ENCODE peak calls at places on chromosomes 12 and 14, in seven cellular contexts. T is Right ventricle myocardium inferior, V is GM03348, U is HFFc6, J is astrocyte of the spinal cord, Z is iPS-NIHi11, B is HFF-Myc. M is an unnamed sample.

GRCh38 chr12:85872497-85873091 is 1.5 kb upstream of the NTS start:
- DNase-seq in U (peak), B (peak), T (no peak), J (peak), Z (peak), V (peak), M (no peak)

GRCh38 chr14:101017806-101018560 is 114.5 kb upstream of the RTL1 start:
- DNase-seq in B (no peak), U (no peak), T (no peak), V (no peak), J (no peak), Z (no peak), M (peak)

GRCh38 chr14:74917646-74918081 is 5.4 kb downstream of the RPS6KL1 start:
- DNase-seq in B (no peak), V (no peak), U (no peak), Z (no peak), T (peak), J (no peak), M (no peak)

GRCh38 chr12:51717325-51717925 is 126.4 kb downstream of the SCN8A start:
- DNase-seq in J (no peak), B (no peak), Z (no peak), T (no peak), U (peak), V (no peak), M (no peak)

GRCh38 chr14:68857671-68858070 is 64.8 kb upstream of the ZFP36L1 start:
- DNase-seq in Z (no peak), V (no peak), J (no peak), U (no peak), B (no peak), T (no peak), M (no peak)

GRCh38 chr14:92635031-92635430 is 113.4 kb downstream of the LGMN start:
- DNase-seq in U (no peak), B (no peak), V (no peak), Z (no peak), T (no peak), J (no peak), M (peak)

GRCh38 chr12:47808049-47808448 is 11.7 kb downstream of the HDAC7 start:
- DNase-seq in T (no peak), J (peak), Z (no peak), U (peak), B (no peak), V (peak), M (peak)

GRCh38 chr14:99270491-99271287 is 1.3 kb downstream of the BCL11B start:
- DNase-seq in U (no peak), B (no peak), V (peak), T (no peak), Z (peak), J (no peak), M (no peak)

GRCh38 chr12:23561536-23561935 is 387.9 kb downstream of the SOX5 start:
- DNase-seq in B (no peak), Z (no peak), T (no peak), V (no peak), J (no peak), U (no peak), M (no peak)

GRCh38 chr14:54722791-54723432 is 156.0 kb downstream of the SAMD4A start:
- DNase-seq in U (no peak), B (no peak), Z (no peak), J (peak), T (no peak), V (no peak), M (no peak)

GRCh38 chr12:78149459-78149858 is 318.8 kb downstream of the NAV3 start:
- DNase-seq in U (no peak), Z (no peak), T (no peak), J (no peak), V (no peak), B (no peak), M (no peak)

GRCh38 chr12:64583395-64584172 is 26.7 kb upstream of the RASSF3 start:
- DNase-seq in U (no peak), V (peak), T (no peak), J (no peak), Z (no peak), B (peak), M (no peak)

GRCh38 chr12:122951979-122952892 is 14.0 kb downstream of the ABCB9 start:
- DNase-seq in T (peak), V (peak), Z (peak), U (peak), J (peak), B (no peak), M (peak)

GRCh38 chr12:119444462-119445044 is 110.0 kb downstream of the CCDC60 start:
- DNase-seq in V (peak), U (peak), T (no peak), J (peak), Z (peak), B (no peak), M (no peak)

GRCh38 chr12:104546575-104546974 is 89.8 kb downstream of the CHST11 start:
- DNase-seq in Z (no peak), B (no peak), T (no peak), V (no peak), J (no peak), U (no peak), M (no peak)

GRCh38 chr12:57887631-57888406 is 41.3 kb upstream of the CTDSP2 start:
- DNase-seq in V (peak), J (peak), Z (no peak), T (no peak), U (peak), B (no peak), M (no peak)

GRCh38 chr12:99235381-99235780 is 412.2 kb upstream of the GARIN6 start:
- DNase-seq in U (no peak), B (no peak), V (no peak), T (no peak), J (no peak), Z (no peak), M (no peak)

GRCh38 chr14:25150401-25150800 is 100.5 kb upstream of the STXBP6 start:
- DNase-seq in V (peak), U (peak), J (peak), B (no peak), T (no peak), Z (no peak), M (no peak)

GRCh38 chr14:77717608-77718305 is 9.9 kb downstream of the SLIRP start:
- DNase-seq in B (no peak), U (no peak), V (no peak), T (no peak), Z (no peak), J (no peak), M (no peak)

GRCh38 chr14:101780390-101780789 is 18.9 kb downstream of the PPP2R5C start:
- DNase-seq in V (no peak), J (no peak), Z (peak), T (no peak), U (no peak), B (no peak), M (no peak)

GRCh38 chr12:76183459-76184186 is 99.1 kb upstream of the NAP1L1 start:
- DNase-seq in B (peak), U (peak), J (peak), T (no peak), Z (no peak), V (peak), M (no peak)

GRCh38 chr12:75666980-75667359 is 155.6 kb upstream of the KRR1 start:
- DNase-seq in B (no peak), T (no peak), Z (no peak), J (peak), U (peak), V (peak), M (no peak)

GRCh38 chr14:104932676-104933631 is 8.3 kb downstream of the PLD4 start:
- DNase-seq in T (peak), B (peak), V (peak), Z (peak), J (peak), U (peak), M (peak)

GRCh38 chr14:64763801-64764511 is 59.7 kb downstream of the PLEKHG3 start:
- DNase-seq in B (no peak), T (no peak), V (peak), U (peak), J (peak), Z (no peak), M (peak)

GRCh38 chr12:2364566-2365165 is 311.9 kb downstream of the CACNA1C start:
- DNase-seq in J (no peak), T (no peak), U (no peak), B (no peak), Z (no peak), V (no peak), M (no peak)

GRCh38 chr14:100804558-100805309 is 21.2 kb upstream of the MEG3 start:
- DNase-seq in Z (no peak), U (no peak), V (no peak), J (no peak), T (peak), B (no peak), M (no peak)

M was measured in spleen.